ENCODE peak calls at places on chromosome 11, in seven cellular contexts. H is T follicular helper cell, K is neural crest cell, U is GM12892, N is heart right ventricle, D is AG04449, M is A172. G is an unnamed sample.

GRCh38 chr11:44846852-44847251 is 103.8 kb downstream of the TP53I11 start:
- DNase-seq in H (no peak), N (no peak), K (no peak), D (no peak), M (no peak), U (no peak), G (no peak)

GRCh38 chr11:44950625-44951472 is at the start of gene TP53I11:
- DNase-seq in H (peak; percentile 7), D (no peak), U (peak; percentile 42), M (peak; percentile 45), N (peak; percentile 85), K (peak; percentile 68), G (no peak)

GRCh38 chr11:112100457-112100856 is 13.8 kb downstream of the SDHD start:
- DNase-seq in U (no peak), H (no peak), K (no peak), D (no peak), M (no peak), N (no peak), G (no peak)

GRCh38 chr11:128210148-128210940 is 377.0 kb downstream of the ETS1 start:
- DNase-seq in D (peak; percentile 93), U (no peak), K (no peak), H (no peak), M (peak; percentile 98), N (peak; percentile 20), G (peak; percentile 95)

GRCh38 chr11:63916837-63917684 is at the start of gene RCOR2:
- DNase-seq in N (peak; percentile 83), K (peak; percentile 82), U (peak; percentile 88), D (no peak), H (peak; percentile 37), M (peak; percentile 14), G (no peak)

GRCh38 chr11:11973866-11974265 is 34.6 kb downstream of the DKK3 start:
- DNase-seq in M (no peak), N (no peak), K (no peak), U (no peak), D (no peak), H (no peak), G (no peak)

GRCh38 chr11:119726150-119726553 is 2.8 kb downstream of the NECTIN1 start:
- DNase-seq in H (no peak), U (no peak), M (no peak), D (no peak), K (no peak), N (no peak), G (no peak)

GRCh38 chr11:47433991-47434786 is 8.0 kb upstream of the PSMC3 start:
- DNase-seq in H (no peak), K (no peak), U (no peak), D (no peak), N (no peak), M (peak; percentile 54), G (peak; percentile 91)

GRCh38 chr11:94934362-94934761 is 39.0 kb downstream of the CWC15 start:
- DNase-seq in D (no peak), H (no peak), M (no peak), U (no peak), N (no peak), K (no peak), G (no peak)

GRCh38 chr11:107695446-107695845 is 16.4 kb downstream of the SLN start:
- DNase-seq in H (no peak), N (no peak), M (no peak), U (no peak), D (no peak), K (no peak), G (peak; percentile 46)

GRCh38 chr11:23405350-23405937 is 545.2 kb upstream of the CCDC179 start:
- DNase-seq in N (no peak), K (no peak), D (no peak), U (no peak), H (no peak), M (no peak), G (no peak)

GRCh38 chr11:66883021-66883968 is 26.4 kb downstream of the LRFN4 start:
- DNase-seq in U (peak; percentile 63), M (peak; percentile 82), K (peak; percentile 80), H (peak; percentile 30), N (no peak), D (peak; percentile 21), G (peak; percentile 26)

GRCh38 chr11:130217632-130218031 is 58.0 kb downstream of the ST14 start:
- DNase-seq in U (no peak), H (no peak), N (no peak), K (no peak), M (no peak), D (no peak), G (no peak)

GRCh38 chr11:2267306-2267861 is 3.0 kb downstream of the ASCL2 start:
- DNase-seq in M (no peak), U (no peak), K (no peak), H (no peak), N (no peak), D (no peak), G (no peak)

GRCh38 chr11:63764201-63764711 is 4.3 kb downstream of the ZFTA start:
- DNase-seq in M (no peak), H (no peak), D (no peak), U (no peak), K (peak; percentile 3), N (no peak), G (no peak)

GRCh38 chr11:75576445-75577049 is 14.5 kb downstream of the SERPINH1 start:
- DNase-seq in N (no peak), D (no peak), H (no peak), K (no peak), U (peak; percentile 53), M (peak; percentile 52), G (no peak)

GRCh38 chr11:40388097-40388818 is 1071.2 kb downstream of the LRRC4C start:
- DNase-seq in D (peak; percentile 10), K (no peak), H (no peak), N (no peak), U (no peak), M (peak; percentile 6), G (peak; percentile 20)

GRCh38 chr11:47977651-47978050 is 2.7 kb upstream of the PTPRJ start:
- DNase-seq in U (no peak), N (no peak), H (no peak), D (no peak), M (no peak), K (no peak), G (no peak)